ENCODE peak calls at places on chromosomes 12 and 14, in four cellular contexts. Z, H, I and J are unnamed samples.
A peak's percentile ranks its signal among the peaks of the same experiment; 100 is the strongest.

GRCh38 chr12:132955094-132955932 is 793 bp downstream of the ZNF605 start:
- DNase-seq in Z (peak; percentile 20), I (no peak), H (peak; percentile 16), J (no peak)

GRCh38 chr12:112564160-112564559 is 145.4 kb downstream of the PTPN11 start:
- DNase-seq in H (no peak), Z (no peak), I (no peak), J (no peak)

GRCh38 chr12:131091976-131092691 is 138.4 kb downstream of the ADGRD1 start:
- DNase-seq in H (no peak), I (no peak), Z (no peak), J (no peak)

GRCh38 chr12:122473543-122474323 is 27.0 kb downstream of the ZCCHC8 start:
- DNase-seq in Z (no peak), I (peak; percentile 39), H (no peak), J (no peak)

GRCh38 chr12:107368586-107368985 is 275.2 kb upstream of the CRY1 start:
- DNase-seq in Z (no peak), H (no peak), I (no peak), J (no peak)

GRCh38 chr12:65615091-65615490 is 209.2 kb upstream of the HMGA2 start:
- DNase-seq in H (no peak), Z (no peak), I (no peak), J (no peak)

GRCh38 chr14:92914087-92914656 is 8.8 kb upstream of the CHGA start:
- DNase-seq in H (peak; percentile 6), Z (no peak), I (no peak), J (no peak)

GRCh38 chr14:69487771-69488170 is 3.2 kb downstream of the PLEKHD1 start:
- DNase-seq in Z (no peak), H (no peak), I (no peak), J (no peak)

GRCh38 chr14:96204151-96205058 is at the start of gene BDKRB2:
- DNase-seq in H (peak; percentile 28), I (peak; percentile 62), Z (peak; percentile 81), J (peak; percentile 12)